ENCODE peak calls at places on chromosomes 4 and X, in seven cellular contexts. L is right atrium auricular region, U is aorta, N is NCI-H1930, P is anterior cingulate cortex, B is progenitor cell of endocrine pancreas, G is GF-D8. V is an unnamed sample.

GRCh38 chrX:10884246-10884645 is 226.9 kb upstream of the HCCS start:
- DNase-seq in P (no peak), G (no peak), B (no peak), N (no peak), U (no peak), L (no peak), V (no peak)

GRCh38 chr4:88818650-88819470 is 121.2 kb upstream of the NAP1L5 start:
- DNase-seq in B (no peak), P (peak; percentile 6), U (no peak), N (peak; percentile 38), G (no peak), L (no peak), V (peak; percentile 69)

GRCh38 chrX:2635366-2635765 is 55.7 kb upstream of the CD99 start:
- DNase-seq in B (no peak), L (no peak), P (no peak), N (no peak), G (no peak), U (no peak), V (no peak)

GRCh38 chr4:133624744-133625143 is 475.6 kb downstream of the PCDH10 start:
- DNase-seq in P (no peak), B (no peak), G (no peak), U (no peak), L (no peak), N (no peak), V (no peak)

GRCh38 chrX:35461164-35461563 is 337.0 kb upstream of the MAGEB16 start:
- DNase-seq in N (no peak), G (no peak), B (no peak), P (no peak), L (no peak), U (no peak), V (no peak)

GRCh38 chr4:23268072-23268771 is 575.5 kb downstream of the GBA3 start:
- DNase-seq in P (no peak), N (no peak), L (no peak), B (no peak), U (no peak), G (no peak), V (no peak)

GRCh38 chr4:52946811-52947210 is 84.7 kb downstream of the RASL11B start:
- DNase-seq in L (no peak), B (no peak), U (no peak), G (no peak), N (no peak), P (no peak), V (no peak)

GRCh38 chr4:168028568-168028967 is 63.8 kb upstream of the ANXA10 start:
- DNase-seq in U (no peak), G (no peak), L (no peak), B (no peak), N (no peak), P (no peak), V (no peak)

GRCh38 chr4:152950402-152951274 is 14.5 kb downstream of the FHDC1 start:
- DNase-seq in P (no peak), L (no peak), U (no peak), N (no peak), G (no peak), B (no peak), V (no peak)

GRCh38 chr4:109164011-109164410 is 138.4 kb downstream of the COL25A1 start:
- DNase-seq in G (no peak), B (no peak), L (no peak), N (no peak), P (no peak), U (no peak), V (no peak)

GRCh38 chrX:45912316-45912715 is 632.9 kb downstream of the ZNF674 start:
- DNase-seq in B (no peak), L (no peak), P (no peak), U (no peak), G (no peak), N (no peak), V (no peak)

GRCh38 chr4:108036252-108036651 is 46.6 kb downstream of the HADH start:
- DNase-seq in B (no peak), L (no peak), P (no peak), N (no peak), U (no peak), G (no peak), V (no peak)

GRCh38 chr4:187258651-187259401 is 535.2 kb upstream of the FAT1 start:
- DNase-seq in U (no peak), G (no peak), B (no peak), L (no peak), N (peak; percentile 48), P (no peak), V (peak; percentile 24)

GRCh38 chrX:106933538-106933961 is 13.3 kb downstream of the CLDN2 start:
- DNase-seq in L (no peak), B (no peak), U (no peak), G (peak; percentile 23), N (no peak), P (no peak), V (no peak)

GRCh38 chr4:37748546-37748945 is 62.4 kb upstream of the RELL1 start:
- DNase-seq in N (no peak), L (no peak), U (no peak), P (no peak), B (no peak), G (peak; percentile 88), V (peak; percentile 32)

GRCh38 chr4:141657550-141657949 is 21.2 kb downstream of the IL15 start:
- DNase-seq in N (no peak), B (no peak), U (no peak), P (no peak), L (no peak), G (no peak), V (no peak)

GRCh38 chr4:151668687-151669402 is 92.0 kb downstream of the GATB start:
- DNase-seq in G (no peak), U (no peak), N (no peak), L (no peak), B (no peak), P (no peak), V (no peak)

GRCh38 chr4:161936625-161937133 is 227.1 kb downstream of the FSTL5 start:
- DNase-seq in L (no peak), U (no peak), G (no peak), N (no peak), P (no peak), B (no peak), V (no peak)

GRCh38 chr4:182555997-182556418 is 312.8 kb downstream of the TENM3 start:
- DNase-seq in P (no peak), N (no peak), B (no peak), L (no peak), U (no peak), G (no peak), V (peak; percentile 65)

GRCh38 chr4:140743194-140743931 is 12.8 kb downstream of the TBC1D9 start:
- DNase-seq in P (no peak), U (no peak), L (no peak), G (no peak), N (no peak), B (no peak), V (no peak)

GRCh38 chr4:67122029-67122428 is 423.3 kb downstream of the CENPC start:
- DNase-seq in B (no peak), L (no peak), P (no peak), U (no peak), G (no peak), N (no peak), V (no peak)

GRCh38 chrX:67094061-67094460 is 449.8 kb upstream of the AR start:
- DNase-seq in N (no peak), L (no peak), P (no peak), B (no peak), G (no peak), U (no peak), V (no peak)

GRCh38 chrX:107857815-107858214 is 32.1 kb downstream of the MID2 start:
- DNase-seq in P (no peak), G (no peak), U (no peak), B (no peak), L (no peak), N (no peak), V (no peak)

GRCh38 chr4:13627185-13627605 is 330 bp downstream of the BOD1L1 start:
- DNase-seq in P (no peak), N (no peak), B (no peak), G (no peak), L (no peak), U (peak; percentile 76), V (no peak)

GRCh38 chr4:82784615-82785247 is 13.9 kb downstream of the SCD5 start:
- DNase-seq in L (peak; percentile 42), B (no peak), G (no peak), N (no peak), U (no peak), P (no peak), V (no peak)

GRCh38 chrX:17397074-17397473 is 22.1 kb downstream of the NHS start:
- DNase-seq in N (no peak), L (no peak), P (no peak), U (no peak), B (no peak), G (no peak), V (no peak)

GRCh38 chr4:74640111-74640903 is 154.0 kb downstream of the BTC start:
- DNase-seq in B (no peak), N (no peak), P (no peak), L (no peak), G (no peak), U (no peak), V (no peak)

GRCh38 chr4:7657545-7658296 is 223.0 kb upstream of the PSAPL1 start:
- DNase-seq in P (no peak), U (no peak), G (no peak), L (no peak), N (no peak), B (no peak), V (no peak)

GRCh38 chr4:168994961-168995360 is 15.1 kb downstream of the CBR4 start:
- DNase-seq in G (no peak), P (no peak), U (no peak), N (no peak), B (no peak), L (no peak), V (no peak)

V was measured in NCI-H1092.